ENCODE peak calls at places on chromosomes 1 and 21, in six cellular contexts. S is RWPE1, R is mesothelial cell of epicardium, X is bronchial epithelial cell, I is left ventricle myocardium inferior, O is MM.1S. Q is an unnamed sample.

GRCh38 chr1:56915960-56916359 is 49.9 kb downstream of the C8B start:
- DNase-seq in S (no peak), R (no peak), X (peak; percentile 43), I (peak; percentile 25), O (no peak), Q (no peak)

GRCh38 chr1:53562256-53562982 is 103.2 kb downstream of the DMRTB1 start:
- DNase-seq in S (no peak), R (no peak), X (no peak), I (no peak), O (no peak), Q (no peak)

GRCh38 chr1:12620142-12620865 is 2.3 kb upstream of the DHRS3 start:
- DNase-seq in S (no peak), R (no peak), X (no peak), I (no peak), O (peak; percentile 30), Q (no peak)

GRCh38 chr1:206465951-206466350 is 4.3 kb upstream of the IKBKE start:
- DNase-seq in S (no peak), R (no peak), X (no peak), I (no peak), O (peak; percentile 55), Q (peak; percentile 67)

GRCh38 chr1:110610741-110611286 is 4.7 kb upstream of the KCNA2 start:
- DNase-seq in S (no peak), R (no peak), X (no peak), I (no peak), O (no peak), Q (no peak)

GRCh38 chr1:64934115-64934880 is 32.1 kb downstream of the JAK1 start:
- DNase-seq in S (peak; percentile 28), R (no peak), X (peak; percentile 62), I (no peak), O (no peak), Q (no peak)

GRCh38 chr1:183635112-183635605 is 424 bp downstream of the ARPC5 start:
- DNase-seq in S (no peak), R (peak; percentile 34), X (no peak), I (peak; percentile 48), O (peak; percentile 42), Q (no peak)

GRCh38 chr21:45538381-45539045 is 3.7 kb downstream of the SLC19A1 start:
- DNase-seq in S (no peak), R (peak; percentile 17), X (no peak), I (peak; percentile 10), O (no peak), Q (no peak)

GRCh38 chr1:43706598-43707190 is 642 bp upstream of the ST3GAL3 start:
- DNase-seq in S (no peak), R (no peak), X (peak; percentile 44), I (no peak), O (peak; percentile 27), Q (peak; percentile 28)

GRCh38 chr1:4724695-4725250 is 70.4 kb downstream of the AJAP1 start:
- DNase-seq in S (no peak), R (no peak), X (no peak), I (no peak), O (no peak), Q (no peak)

GRCh38 chr1:226778657-226779058 is 39.6 kb upstream of the ITPKB start:
- DNase-seq in S (peak; percentile 93), R (no peak), X (peak; percentile 97), I (no peak), O (no peak), Q (no peak)

GRCh38 chr1:31717341-31717740 is 13.5 kb upstream of the COL16A1 start:
- DNase-seq in S (no peak), R (no peak), X (peak; percentile 53), I (no peak), O (no peak), Q (no peak)

GRCh38 chr1:31715097-31715872 is 11.5 kb upstream of the COL16A1 start:
- DNase-seq in S (peak; percentile 66), R (peak; percentile 65), X (peak; percentile 76), I (peak; percentile 95), O (peak; percentile 36), Q (peak; percentile 84)

GRCh38 chr1:31718519-31718918 is 14.7 kb upstream of the COL16A1 start:
- DNase-seq in S (no peak), R (no peak), X (peak; percentile 40), I (no peak), O (no peak), Q (no peak)

GRCh38 chr1:31714442-31715096 is 10.8 kb upstream of the COL16A1 start:
- DNase-seq in S (no peak), R (peak; percentile 40), X (peak; percentile 50), I (peak; percentile 69), O (peak; percentile 47), Q (no peak)

GRCh38 chr1:31715873-31716220 is 12.0 kb upstream of the COL16A1 start:
- DNase-seq in S (no peak), R (no peak), X (no peak), I (no peak), O (no peak), Q (no peak)
- TF ChIP-seq CTCF in S (peak; percentile 37), R (peak; percentile 28), X (no peak), I (peak; percentile 25), O (no peak), Q (no peak)

DNA sequence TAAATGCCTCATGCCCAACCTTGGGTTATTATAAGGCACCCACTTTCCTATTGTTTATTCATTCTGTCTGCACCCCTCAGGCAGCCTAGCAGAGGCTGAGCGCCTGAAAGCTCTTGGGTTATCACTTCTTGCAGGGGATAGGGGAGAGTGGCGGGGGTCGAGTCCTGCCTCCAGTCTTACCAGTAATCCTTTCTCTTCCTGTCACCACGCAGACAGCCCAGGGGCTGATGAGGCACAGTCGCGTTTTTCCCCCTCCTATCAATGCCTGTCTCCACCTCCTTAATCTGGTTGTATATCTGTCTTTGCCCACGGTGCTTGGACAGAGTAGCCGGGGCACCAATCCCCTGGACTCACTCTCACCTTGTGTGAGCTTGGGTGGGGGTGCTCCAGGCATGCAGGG is 733.1 kb downstream of the MATN1 start:
- DNase-seq in S (no peak), R (no peak), X (no peak), I (no peak), O (no peak), Q (no peak)
- TF ChIP-seq CTCF in S (no peak), R (no peak), X (no peak), I (no peak), O (no peak), Q (no peak)

GRCh38 chr1:180181048-180181447 is 26.4 kb downstream of the QSOX1 start:
- DNase-seq in S (no peak), R (no peak), X (no peak), I (no peak), O (no peak), Q (no peak)
- TF ChIP-seq CTCF in S (peak; percentile 23), R (peak; percentile 62), X (peak; percentile 37), I (peak; percentile 44), O (peak; percentile 36), Q (no peak)

GRCh38 chr1:170357750-170358149 is 174.2 kb upstream of the GORAB start:
- DNase-seq in S (no peak), R (no peak), X (no peak), I (no peak), O (no peak), Q (no peak)

GRCh38 chr1:170356585-170356984 is 175.4 kb upstream of the GORAB start:
- DNase-seq in S (no peak), R (no peak), X (no peak), I (no peak), O (peak; percentile 87), Q (no peak)

GRCh38 chr1:170354216-170354615 is 177.8 kb upstream of the GORAB start:
- DNase-seq in S (no peak), R (no peak), X (no peak), I (no peak), O (no peak), Q (no peak)

GRCh38 chr1:170354679-170355078 is 177.3 kb upstream of the GORAB start:
- DNase-seq in S (no peak), R (no peak), X (no peak), I (no peak), O (no peak), Q (no peak)

DNA sequence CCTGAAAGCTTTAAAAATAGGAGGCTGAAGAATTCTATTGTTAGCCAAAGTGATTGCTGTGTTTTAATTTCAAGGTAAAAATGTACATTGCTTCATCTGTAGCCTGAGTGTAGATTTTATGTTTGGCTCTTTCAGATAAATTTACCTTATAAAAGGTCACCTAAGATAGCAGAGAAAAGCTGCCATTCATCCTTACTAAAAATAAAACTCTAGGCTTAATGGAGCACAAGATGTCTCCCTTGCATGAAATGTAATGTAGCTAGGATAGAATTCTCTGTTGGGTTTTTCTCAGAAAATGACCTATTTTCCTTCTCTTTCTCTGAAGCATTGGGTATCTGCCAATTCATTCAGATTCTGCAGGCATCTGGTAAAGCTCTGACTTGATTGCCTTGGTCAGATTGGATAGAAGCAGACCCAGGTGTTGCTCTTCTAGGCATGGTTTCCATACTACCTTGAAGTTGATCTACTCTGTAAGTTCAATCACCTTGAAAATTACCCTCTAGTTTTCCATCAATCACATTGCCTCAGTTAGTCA is 176.6 kb upstream of the GORAB start:
- DNase-seq in S (no peak), R (no peak), X (no peak), I (no peak), O (no peak), Q (no peak)
- TF ChIP-seq CTCF in S (no peak), R (no peak), X (no peak), I (no peak), O (no peak), Q (no peak)

Q was measured in GM13976.